ENCODE peak calls at places on chromosomes 16 and 17, in nine cellular contexts. One of them, this sample, is unnamed.

GRCh38 chr17:63040816-63041215 is 74.8 kb downstream of the TANC2 start:
- DNase-seq in AG04449: no peak
- DNase-seq in testis: no peak
- DNase-seq in lung: no peak
- DNase-seq in K562: no peak
- DNase-seq in HFF-Myc: no peak
- DNase-seq in skeletal muscle cell: no peak
- DNase-seq in epithelial cell of esophagus: no peak
- DNase-seq in CD8-positive, alpha-beta T cell: no peak
- DNase-seq in this sample: no peak

GRCh38 chr16:29807426-29808218 is 1.3 kb downstream of the MAZ start:
- DNase-seq in epithelial cell of esophagus: peak; percentile 94
- DNase-seq in skeletal muscle cell: peak; percentile 79
- DNase-seq in lung: peak; percentile 91
- DNase-seq in K562: peak; percentile 85
- DNase-seq in testis: peak; percentile 92
- DNase-seq in HFF-Myc: no peak
- DNase-seq in AG04449: peak; percentile 61
- DNase-seq in CD8-positive, alpha-beta T cell: peak; percentile 83
- DNase-seq in this sample: peak; percentile 96

GRCh38 chr17:49387374-49388289 is 25.6 kb upstream of the ZNF652 start:
- DNase-seq in epithelial cell of esophagus: no peak
- DNase-seq in HFF-Myc: no peak
- DNase-seq in skeletal muscle cell: no peak
- DNase-seq in CD8-positive, alpha-beta T cell: peak; percentile 33
- DNase-seq in lung: no peak
- DNase-seq in testis: no peak
- DNase-seq in K562: peak; percentile 32
- DNase-seq in AG04449: no peak
- DNase-seq in this sample: no peak

GRCh38 chr16:51057102-51057793 is 93.8 kb downstream of the SALL1 start:
- DNase-seq in AG04449: no peak
- DNase-seq in HFF-Myc: no peak
- DNase-seq in testis: no peak
- DNase-seq in K562: no peak
- DNase-seq in skeletal muscle cell: no peak
- DNase-seq in lung: no peak
- DNase-seq in CD8-positive, alpha-beta T cell: no peak
- DNase-seq in epithelial cell of esophagus: no peak
- DNase-seq in this sample: no peak

GRCh38 chr16:49712567-49712966 is 143.3 kb downstream of the ZNF423 start:
- DNase-seq in K562: no peak
- DNase-seq in epithelial cell of esophagus: no peak
- DNase-seq in HFF-Myc: no peak
- DNase-seq in AG04449: no peak
- DNase-seq in testis: no peak
- DNase-seq in lung: no peak
- DNase-seq in skeletal muscle cell: no peak
- DNase-seq in CD8-positive, alpha-beta T cell: no peak
- DNase-seq in this sample: no peak

GRCh38 chr17:51580869-51581268 is 320.5 kb downstream of the UTP18 start:
- DNase-seq in AG04449: no peak
- DNase-seq in testis: no peak
- DNase-seq in CD8-positive, alpha-beta T cell: no peak
- DNase-seq in epithelial cell of esophagus: no peak
- DNase-seq in K562: no peak
- DNase-seq in skeletal muscle cell: no peak
- DNase-seq in lung: no peak
- DNase-seq in HFF-Myc: no peak
- DNase-seq in this sample: no peak

GRCh38 chr17:17567631-17568030 is 23.9 kb downstream of the PEMT start:
- DNase-seq in K562: no peak
- DNase-seq in epithelial cell of esophagus: no peak
- DNase-seq in lung: peak; percentile 49
- DNase-seq in AG04449: no peak
- DNase-seq in CD8-positive, alpha-beta T cell: no peak
- DNase-seq in skeletal muscle cell: no peak
- DNase-seq in HFF-Myc: no peak
- DNase-seq in testis: peak; percentile 81
- DNase-seq in this sample: peak; percentile 24

GRCh38 chr17:60315650-60316049 is 76.3 kb downstream of the USP32 start:
- DNase-seq in AG04449: no peak
- DNase-seq in lung: no peak
- DNase-seq in HFF-Myc: no peak
- DNase-seq in testis: no peak
- DNase-seq in epithelial cell of esophagus: no peak
- DNase-seq in skeletal muscle cell: no peak
- DNase-seq in CD8-positive, alpha-beta T cell: no peak
- DNase-seq in K562: peak; percentile 46
- DNase-seq in this sample: no peak

GRCh38 chr17:37742762-37743611 is 1.9 kb downstream of the HNF1B start:
- DNase-seq in lung: no peak
- DNase-seq in HFF-Myc: no peak
- DNase-seq in testis: no peak
- DNase-seq in epithelial cell of esophagus: no peak
- DNase-seq in skeletal muscle cell: no peak
- DNase-seq in CD8-positive, alpha-beta T cell: no peak
- DNase-seq in K562: no peak
- DNase-seq in AG04449: no peak
- DNase-seq in this sample: no peak

GRCh38 chr17:57515662-57516211 is 229.4 kb downstream of the CCDC182 start:
- DNase-seq in testis: no peak
- DNase-seq in HFF-Myc: no peak
- DNase-seq in skeletal muscle cell: no peak
- DNase-seq in CD8-positive, alpha-beta T cell: no peak
- DNase-seq in K562: no peak
- DNase-seq in epithelial cell of esophagus: no peak
- DNase-seq in AG04449: no peak
- DNase-seq in lung: no peak
- DNase-seq in this sample: no peak

DNA sequence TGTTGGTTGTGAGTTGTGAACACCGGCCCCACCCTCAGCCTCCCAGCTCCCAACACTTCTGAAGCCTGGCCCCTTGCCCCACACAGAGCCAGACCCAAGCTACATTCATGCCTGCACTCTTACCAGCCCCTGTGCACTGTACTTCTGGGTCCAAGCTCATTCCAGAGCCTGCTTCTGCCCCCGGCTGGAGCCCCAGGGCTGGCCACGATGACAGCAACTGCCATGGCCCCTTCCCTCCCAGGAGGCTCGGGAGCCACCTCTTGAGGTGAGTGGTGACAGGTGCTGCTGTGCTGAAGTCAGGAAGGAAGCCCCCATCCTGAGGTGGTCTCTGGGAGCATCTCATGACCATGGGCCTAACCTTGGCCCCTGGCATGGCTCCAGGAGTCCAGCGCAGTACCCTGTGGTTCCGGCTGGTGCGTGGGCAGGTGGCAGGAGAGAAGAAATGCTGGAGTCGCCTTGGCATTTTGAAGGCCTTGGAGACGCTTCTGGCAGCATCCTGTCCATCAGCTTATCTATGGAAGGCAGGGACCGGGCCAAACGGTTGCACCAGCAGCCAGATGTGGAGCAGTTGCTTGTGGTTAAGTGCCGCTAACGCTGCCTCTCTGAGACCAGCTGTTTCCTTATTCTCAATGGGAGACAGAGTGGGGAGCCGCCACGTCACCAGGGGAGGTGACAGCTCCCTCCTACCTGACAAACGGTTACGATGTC is 3.9 kb upstream of the CDT1 start:
- DNase-seq in K562: peak; percentile 86
- DNase-seq in skeletal muscle cell: no peak
- DNase-seq in epithelial cell of esophagus: no peak
- DNase-seq in HFF-Myc: no peak
- DNase-seq in CD8-positive, alpha-beta T cell: no peak
- DNase-seq in AG04449: no peak
- DNase-seq in lung: no peak
- DNase-seq in testis: no peak
- DNase-seq in this sample: no peak
- H3K4me3 ChIP-seq in K562: no peak overlapping the region
- H3K4me3 ChIP-seq in skeletal muscle cell: no peak overlapping the region
- H3K4me3 ChIP-seq in epithelial cell of esophagus: no peak overlapping the region
- H3K4me3 ChIP-seq in HFF-Myc: no peak overlapping the region
- H3K4me3 ChIP-seq in CD8-positive, alpha-beta T cell: no peak overlapping the region
- H3K4me3 ChIP-seq in AG04449: no peak overlapping the region
- H3K4me3 ChIP-seq in lung: no peak overlapping the region
- H3K4me3 ChIP-seq in testis: no peak overlapping the region
- H3K4me3 ChIP-seq in this sample: no peak overlapping the region

DNA sequence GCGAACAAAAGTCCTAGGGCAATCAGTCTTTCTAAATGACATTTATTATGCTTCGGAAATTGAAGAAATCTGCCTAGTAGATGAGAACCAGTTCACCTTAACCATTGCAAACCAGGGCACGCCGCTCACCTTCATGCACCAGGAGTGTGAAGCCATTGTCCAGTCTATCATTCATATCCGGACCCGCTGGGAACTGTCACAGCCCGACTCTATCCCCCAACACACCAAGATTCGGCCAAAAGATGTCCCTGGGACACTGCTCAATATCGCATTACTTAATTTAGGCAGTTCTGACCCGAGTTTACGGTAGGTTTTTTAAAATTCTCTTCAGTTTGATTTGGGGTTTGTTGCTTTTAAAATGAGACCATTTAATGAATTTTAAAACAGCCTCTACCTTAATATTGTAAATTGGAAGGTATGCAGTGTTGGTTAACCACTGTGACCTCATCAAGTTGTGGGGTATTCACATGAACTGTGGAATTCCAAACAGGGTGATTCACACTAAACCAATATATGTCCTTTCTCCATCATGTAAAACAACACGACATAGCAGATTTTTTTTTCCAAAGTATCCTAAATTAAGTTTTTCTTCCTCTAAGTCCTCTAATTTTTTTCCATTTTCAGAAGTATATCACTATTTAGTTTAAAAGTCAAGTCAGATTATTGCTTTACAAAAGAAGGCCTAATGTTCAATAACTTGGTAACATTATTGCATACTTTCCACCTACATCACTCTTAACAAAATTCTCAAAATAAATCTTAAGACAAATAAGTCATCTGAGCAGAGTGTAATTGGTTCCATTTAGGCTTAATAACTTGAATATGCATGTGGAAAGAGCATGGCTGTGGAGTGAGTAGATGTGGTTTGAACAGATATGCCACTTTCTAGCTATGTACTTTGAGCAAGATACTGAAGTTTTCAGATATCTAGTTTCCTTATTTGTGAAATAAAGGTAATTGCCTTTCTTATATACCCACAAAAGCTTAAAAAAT is 6.4 kb upstream of the EVI2A start:
- DNase-seq in epithelial cell of esophagus: peak; percentile 83
- DNase-seq in CD8-positive, alpha-beta T cell: no peak
- DNase-seq in AG04449: peak; percentile 69
- DNase-seq in lung: no peak
- DNase-seq in HFF-Myc: peak; percentile 50
- DNase-seq in skeletal muscle cell: peak; percentile 71
- DNase-seq in testis: no peak
- DNase-seq in K562: no peak
- DNase-seq in this sample: peak; percentile 86
- H3K4me3 ChIP-seq in epithelial cell of esophagus: no peak overlapping the region
- H3K4me3 ChIP-seq in CD8-positive, alpha-beta T cell: no peak overlapping the region
- H3K4me3 ChIP-seq in AG04449: no peak overlapping the region
- H3K4me3 ChIP-seq in lung: no peak overlapping the region
- H3K4me3 ChIP-seq in HFF-Myc: no peak overlapping the region
- H3K4me3 ChIP-seq in skeletal muscle cell: no peak overlapping the region
- H3K4me3 ChIP-seq in testis: no peak overlapping the region
- H3K4me3 ChIP-seq in K562: no peak overlapping the region
- H3K4me3 ChIP-seq in this sample: no peak overlapping the region

GRCh38 chr16:22614271-22614947 is 103.7 kb downstream of the NPIPB5 start:
- DNase-seq in skeletal muscle cell: peak; percentile 7
- DNase-seq in epithelial cell of esophagus: peak; percentile 81
- DNase-seq in HFF-Myc: no peak
- DNase-seq in testis: no peak
- DNase-seq in CD8-positive, alpha-beta T cell: no peak
- DNase-seq in K562: no peak
- DNase-seq in AG04449: no peak
- DNase-seq in lung: no peak
- DNase-seq in this sample: no peak
- H3K4me3 ChIP-seq in skeletal muscle cell: no peak overlapping the region
- H3K4me3 ChIP-seq in epithelial cell of esophagus: no peak overlapping the region
- H3K4me3 ChIP-seq in HFF-Myc: no peak overlapping the region
- H3K4me3 ChIP-seq in testis: no peak overlapping the region
- H3K4me3 ChIP-seq in CD8-positive, alpha-beta T cell: no peak overlapping the region
- H3K4me3 ChIP-seq in K562: no peak overlapping the region
- H3K4me3 ChIP-seq in AG04449: no peak overlapping the region
- H3K4me3 ChIP-seq in lung: no peak overlapping the region
- H3K4me3 ChIP-seq in this sample: no peak overlapping the region

GRCh38 chr17:7019406-7019805 is 3.4 kb upstream of the BCL6B start:
- DNase-seq in AG04449: no peak
- DNase-seq in K562: no peak
- DNase-seq in CD8-positive, alpha-beta T cell: no peak
- DNase-seq in lung: no peak
- DNase-seq in HFF-Myc: no peak
- DNase-seq in skeletal muscle cell: no peak
- DNase-seq in epithelial cell of esophagus: no peak
- DNase-seq in testis: no peak
- DNase-seq in this sample: no peak
- H3K4me3 ChIP-seq in AG04449: no peak overlapping the region
- H3K4me3 ChIP-seq in K562: peak overlapping the region; percentile 17
- H3K4me3 ChIP-seq in CD8-positive, alpha-beta T cell: no peak overlapping the region
- H3K4me3 ChIP-seq in lung: peak overlapping the region; percentile 45
- H3K4me3 ChIP-seq in HFF-Myc: peak overlapping the region; percentile 20
- H3K4me3 ChIP-seq in skeletal muscle cell: peak overlapping the region; percentile 42
- H3K4me3 ChIP-seq in epithelial cell of esophagus: no peak overlapping the region
- H3K4me3 ChIP-seq in testis: peak overlapping the region; percentile 74
- H3K4me3 ChIP-seq in this sample: peak overlapping the region; percentile 52

DNA sequence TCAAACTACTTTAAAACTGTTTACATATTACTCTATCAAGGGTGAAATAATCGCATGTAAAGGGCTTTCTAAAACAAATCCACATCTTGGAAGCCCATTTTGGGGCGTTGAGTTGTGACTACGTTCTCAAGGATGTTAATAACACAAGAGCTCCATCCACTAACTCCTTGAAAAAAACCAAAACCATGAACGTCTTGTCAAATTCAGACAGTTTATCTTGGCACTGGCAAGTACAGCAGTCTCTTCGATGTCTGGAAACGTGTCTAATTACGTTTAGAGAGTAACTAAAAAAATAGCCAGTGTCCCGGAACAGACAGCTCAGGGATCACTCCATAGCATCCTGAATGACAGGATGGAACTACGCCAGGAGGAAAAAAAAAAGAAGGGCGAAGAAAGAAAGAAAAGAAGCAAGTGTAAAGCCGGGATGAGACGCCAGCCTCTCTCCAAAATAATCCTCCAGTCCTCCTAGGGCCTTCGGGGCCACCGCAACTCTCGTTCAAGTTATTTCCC is 965 bp downstream of the MYO1D start:
- DNase-seq in K562: no peak
- DNase-seq in AG04449: no peak
- DNase-seq in CD8-positive, alpha-beta T cell: no peak
- DNase-seq in epithelial cell of esophagus: no peak
- DNase-seq in testis: no peak
- DNase-seq in HFF-Myc: no peak
- DNase-seq in lung: no peak
- DNase-seq in skeletal muscle cell: no peak
- DNase-seq in this sample: no peak
- H3K4me3 ChIP-seq in K562: peak overlapping the region; percentile 95
- H3K4me3 ChIP-seq in AG04449: peak overlapping the region; percentile 9
- H3K4me3 ChIP-seq in CD8-positive, alpha-beta T cell: peak overlapping the region; percentile 76
- H3K4me3 ChIP-seq in epithelial cell of esophagus: peak overlapping the region; percentile 69
- H3K4me3 ChIP-seq in testis: peak overlapping the region; percentile 91
- H3K4me3 ChIP-seq in HFF-Myc: peak overlapping the region; percentile 66
- H3K4me3 ChIP-seq in lung: peak overlapping the region; percentile 66
- H3K4me3 ChIP-seq in skeletal muscle cell: peak overlapping the region; percentile 71
- H3K4me3 ChIP-seq in this sample: peak overlapping the region; percentile 71

GRCh38 chr17:3636908-3637373 is 381 bp downstream of the CTNS start:
- DNase-seq in epithelial cell of esophagus: no peak
- DNase-seq in lung: no peak
- DNase-seq in CD8-positive, alpha-beta T cell: no peak
- DNase-seq in AG04449: no peak
- DNase-seq in testis: no peak
- DNase-seq in skeletal muscle cell: no peak
- DNase-seq in HFF-Myc: no peak
- DNase-seq in K562: no peak
- DNase-seq in this sample: no peak
- H3K4me3 ChIP-seq in epithelial cell of esophagus: peak overlapping the region; percentile 78
- H3K4me3 ChIP-seq in lung: peak overlapping the region; percentile 78
- H3K4me3 ChIP-seq in CD8-positive, alpha-beta T cell: peak overlapping the region; percentile 93
- H3K4me3 ChIP-seq in AG04449: peak overlapping the region; percentile 89
- H3K4me3 ChIP-seq in testis: peak overlapping the region; percentile 91
- H3K4me3 ChIP-seq in skeletal muscle cell: peak overlapping the region; percentile 96
- H3K4me3 ChIP-seq in HFF-Myc: peak overlapping the region; percentile 85
- H3K4me3 ChIP-seq in K562: peak overlapping the region; percentile 63
- H3K4me3 ChIP-seq in this sample: peak overlapping the region; percentile 93

This sample was measured in fibroblast of villous mesenchyme.